ENCODE peak calls at places on chromosomes 12 and 14, in seven cellular contexts. P, Q, V, T, C, S and F are unnamed samples.

GRCh38 chr12:130715996-130716917 is at the start of gene RIMBP2:
- DNase-seq in P (no peak), Q (no peak), V (peak), T (no peak), C (no peak), S (no peak), F (peak)

GRCh38 chr12:97886548-97887176 is 424.1 kb downstream of the RMST start:
- DNase-seq in P (no peak), Q (no peak), V (no peak), T (no peak), C (no peak), S (no peak), F (no peak)

GRCh38 chr14:25620515-25620914 is 570.6 kb upstream of the STXBP6 start:
- DNase-seq in P (no peak), Q (no peak), V (no peak), T (no peak), C (no peak), S (no peak), F (no peak)

GRCh38 chr12:94566345-94566744 is 84.0 kb downstream of the TMCC3 start:
- DNase-seq in P (no peak), Q (no peak), V (no peak), T (no peak), C (no peak), S (no peak), F (no peak)

GRCh38 chr14:38210587-38211257 is 3.0 kb downstream of the SSTR1 start:
- DNase-seq in P (no peak), Q (peak), V (peak), T (no peak), C (no peak), S (no peak), F (no peak)

GRCh38 chr12:21296751-21297406 is 37.8 kb downstream of the SLCO1A2 start:
- DNase-seq in P (no peak), Q (peak), V (no peak), T (no peak), C (no peak), S (no peak), F (no peak)

GRCh38 chr14:65790185-65790815 is 377.8 kb downstream of the FUT8 start:
- DNase-seq in P (no peak), Q (no peak), V (no peak), T (no peak), C (no peak), S (no peak), F (no peak)

GRCh38 chr14:103329421-103330347 is 4.4 kb upstream of the EIF5 start:
- DNase-seq in P (peak), Q (no peak), V (peak), T (peak), C (no peak), S (peak), F (no peak)

GRCh38 chr12:98594050-98594853 is 766 bp downstream of the SLC25A3 start:
- DNase-seq in P (peak), Q (peak), V (peak), T (peak), C (no peak), S (no peak), F (peak)

GRCh38 chr12:132582058-132582420 is 28.3 kb downstream of the LRCOL1 start:
- DNase-seq in P (no peak), Q (no peak), V (no peak), T (no peak), C (no peak), S (no peak), F (no peak)

GRCh38 chr14:105484997-105485393 is 1.7 kb upstream of the CRIP1 start:
- DNase-seq in P (no peak), Q (no peak), V (no peak), T (no peak), C (no peak), S (no peak), F (no peak)

GRCh38 chr12:52029686-52030085 is 21.6 kb upstream of the NR4A1 start:
- DNase-seq in P (no peak), Q (no peak), V (peak), T (peak), C (no peak), S (no peak), F (no peak)

GRCh38 chr12:108967869-108968540 is 52.9 kb downstream of the SVOP start:
- DNase-seq in P (no peak), Q (no peak), V (no peak), T (no peak), C (no peak), S (peak), F (no peak)

GRCh38 chr12:124026755-124027745 is 54.0 kb downstream of the ZNF664 start:
- DNase-seq in P (no peak), Q (peak), V (no peak), T (no peak), C (no peak), S (no peak), F (no peak)

GRCh38 chr14:103904493-103905107 is 23.7 kb upstream of the TDRD9 start:
- DNase-seq in P (no peak), Q (no peak), V (no peak), T (no peak), C (no peak), S (no peak), F (no peak)

GRCh38 chr12:13193403-13194100 is 3.0 kb upstream of the EMP1 start:
- DNase-seq in P (no peak), Q (no peak), V (no peak), T (no peak), C (no peak), S (no peak), F (no peak)

GRCh38 chr12:95836630-95837239 is 22.0 kb upstream of the SNRPF start:
- DNase-seq in P (no peak), Q (peak), V (no peak), T (peak), C (no peak), S (no peak), F (no peak)

GRCh38 chr12:10021342-10021741 is 9.1 kb upstream of the CLEC9A start:
- DNase-seq in P (no peak), Q (no peak), V (no peak), T (no peak), C (no peak), S (no peak), F (no peak)

GRCh38 chr12:101051901-101052550 is 158.0 kb downstream of the SLC5A8 start:
- DNase-seq in P (peak), Q (peak), V (no peak), T (no peak), C (no peak), S (peak), F (no peak)

GRCh38 chr14:48747683-48748082 is 838.5 kb downstream of the RPS29 start:
- DNase-seq in P (no peak), Q (no peak), V (no peak), T (no peak), C (no peak), S (no peak), F (no peak)

GRCh38 chr12:56839489-56840442 is 76.6 kb downstream of the HSD17B6 start:
- DNase-seq in P (peak), Q (peak), V (peak), T (peak), C (no peak), S (peak), F (peak)

GRCh38 chr12:87270894-87271293 is 758.3 kb downstream of the C12orf50 start:
- DNase-seq in P (no peak), Q (no peak), V (no peak), T (no peak), C (no peak), S (no peak), F (no peak)

GRCh38 chr14:77014004-77014604 is 14.4 kb downstream of the IRF2BPL start:
- DNase-seq in P (no peak), Q (peak), V (peak), T (no peak), C (peak), S (peak), F (no peak)

GRCh38 chr12:111037047-111037446 is 116.7 kb upstream of the MYL2 start:
- DNase-seq in P (no peak), Q (no peak), V (no peak), T (no peak), C (no peak), S (no peak), F (peak)

GRCh38 chr12:50979369-50980052 is 27.2 kb downstream of the HIGD1C start:
- DNase-seq in P (no peak), Q (no peak), V (no peak), T (no peak), C (no peak), S (no peak), F (no peak)

GRCh38 chr14:100159107-100159864 is at the start of gene DEGS2:
- DNase-seq in P (peak), Q (no peak), V (peak), T (peak), C (no peak), S (no peak), F (peak)

GRCh38 chr14:67514650-67515385 is 18.3 kb upstream of the PLEKHH1 start:
- DNase-seq in P (peak), Q (peak), V (peak), T (peak), C (no peak), S (no peak), F (peak)

GRCh38 chr14:55104051-55104954 is 24.7 kb upstream of the LGALS3 start:
- DNase-seq in P (no peak), Q (no peak), V (no peak), T (peak), C (no peak), S (no peak), F (peak)

GRCh38 chr12:107400686-107401447 is 284.7 kb upstream of the PWP1 start:
- DNase-seq in P (no peak), Q (no peak), V (no peak), T (no peak), C (no peak), S (no peak), F (no peak)

GRCh38 chr12:46523446-46523845 is 150.9 kb upstream of the SLC38A2 start:
- DNase-seq in P (no peak), Q (no peak), V (no peak), T (no peak), C (no peak), S (peak), F (no peak)

GRCh38 chr12:109130755-109131521 is 14.6 kb downstream of the ACACB start:
- DNase-seq in P (peak), Q (no peak), V (peak), T (no peak), C (no peak), S (no peak), F (no peak)

GRCh38 chr12:80195143-80195726 is 95.9 kb downstream of the OTOGL start:
- DNase-seq in P (no peak), Q (peak), V (no peak), T (no peak), C (no peak), S (peak), F (no peak)

GRCh38 chr12:75750950-75751349 is 239.5 kb upstream of the KRR1 start:
- DNase-seq in P (no peak), Q (peak), V (no peak), T (no peak), C (no peak), S (peak), F (no peak)

GRCh38 chr12:67082221-67082620 is 186.9 kb upstream of the CAND1 start:
- DNase-seq in P (no peak), Q (no peak), V (no peak), T (no peak), C (no peak), S (no peak), F (no peak)

GRCh38 chr12:49189731-49190314 is 943 bp upstream of the TUBA1A start:
- DNase-seq in P (no peak), Q (peak), V (no peak), T (no peak), C (no peak), S (no peak), F (no peak)

GRCh38 chr12:29208935-29209701 is 60.0 kb downstream of the FAR2 start:
- DNase-seq in P (no peak), Q (no peak), V (no peak), T (no peak), C (no peak), S (no peak), F (no peak)

GRCh38 chr14:61894452-61895077 is 132.3 kb downstream of the SNAPC1 start:
- DNase-seq in P (peak), Q (peak), V (peak), T (peak), C (no peak), S (peak), F (peak)

GRCh38 chr14:95774265-95775160 is 60.6 kb upstream of the TCL1A start:
- DNase-seq in P (peak), Q (peak), V (peak), T (peak), C (peak), S (peak), F (no peak)

GRCh38 chr14:83867871-83868270 is 1662.1 kb upstream of the FLRT2 start:
- DNase-seq in P (no peak), Q (no peak), V (no peak), T (no peak), C (no peak), S (no peak), F (no peak)

DNA sequence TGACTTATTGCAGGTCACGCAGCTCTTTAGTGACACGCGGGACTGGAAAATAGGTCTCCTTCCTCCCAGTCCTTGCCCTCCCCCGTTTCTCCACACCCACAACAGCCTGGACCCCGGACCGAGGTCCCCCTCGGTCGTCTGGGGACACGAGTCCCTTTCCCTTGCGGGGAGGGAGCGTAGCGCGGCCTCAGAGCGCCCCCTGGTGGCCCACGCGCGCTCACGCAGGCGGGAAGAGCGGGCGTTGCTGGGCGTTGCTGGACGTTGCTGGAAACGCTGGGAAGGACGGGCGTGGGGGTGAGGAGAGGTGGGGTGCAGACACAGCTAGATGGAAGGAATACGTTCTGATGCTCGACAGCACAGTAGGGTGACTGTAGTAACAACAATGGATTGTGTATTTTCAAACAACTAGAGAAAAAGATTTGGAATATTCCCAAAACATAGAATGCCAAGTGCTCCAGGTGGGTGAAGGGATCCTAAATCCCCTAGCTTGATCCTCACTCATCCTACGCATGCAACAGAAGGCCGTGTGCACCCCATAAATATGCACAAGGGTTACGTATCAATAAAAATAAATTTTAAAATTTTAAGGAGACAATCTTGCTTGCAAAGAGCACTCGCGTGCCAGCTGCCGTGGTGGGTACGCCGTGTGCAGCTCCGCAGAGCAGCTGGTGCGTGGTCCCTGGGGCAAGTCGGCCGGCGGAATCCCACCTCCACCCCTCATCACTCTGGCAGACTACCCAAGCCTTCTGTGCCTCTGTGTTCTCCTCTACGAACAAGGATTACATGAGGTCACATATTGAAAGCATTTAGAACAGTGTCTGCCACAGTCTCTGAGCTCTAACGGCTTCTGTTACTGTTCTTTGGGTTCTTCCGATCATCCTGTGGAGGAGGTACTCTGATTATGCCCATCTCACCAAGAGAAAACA is 87.4 kb downstream of the B4GALNT3 start:
- DNase-seq in P (peak), Q (peak), V (peak), T (peak), C (no peak), S (peak), F (peak)
- TF ChIP-seq POLR2AphosphoS5 in P (no peak), Q (no peak), V (peak), T (no peak), C (no peak), S (no peak), F (peak)

GRCh38 chr12:11730299-11731041 is 81.0 kb downstream of the ETV6 start:
- DNase-seq in P (peak), Q (no peak), V (peak), T (peak), C (peak), S (no peak), F (no peak)
- TF ChIP-seq POLR2A in P (peak), Q (no peak), V (no peak), T (no peak), C (no peak), S (no peak), F (no peak)

GRCh38 chr12:55063291-55063690 is 43.5 kb downstream of the NEUROD4 start:
- DNase-seq in P (no peak), Q (no peak), V (no peak), T (no peak), C (no peak), S (no peak), F (no peak)

GRCh38 chr12:55060470-55060869 is 40.7 kb downstream of the NEUROD4 start:
- DNase-seq in P (no peak), Q (no peak), V (no peak), T (no peak), C (no peak), S (no peak), F (no peak)

GRCh38 chr12:55058082-55058481 is 38.3 kb downstream of the NEUROD4 start:
- DNase-seq in P (no peak), Q (no peak), V (no peak), T (no peak), C (no peak), S (no peak), F (no peak)

GRCh38 chr12:55058776-55059175 is 39.0 kb downstream of the NEUROD4 start:
- DNase-seq in P (no peak), Q (no peak), V (no peak), T (no peak), C (no peak), S (no peak), F (no peak)

GRCh38 chr12:55060970-55061543 is 41.3 kb downstream of the NEUROD4 start:
- DNase-seq in P (no peak), Q (no peak), V (no peak), T (no peak), C (no peak), S (no peak), F (no peak)
- TF ChIP-seq POLR2AphosphoS5 in P (no peak), Q (no peak), V (no peak), T (no peak), C (no peak), S (no peak), F (no peak)

GRCh38 chr14:75280448-75280830 is 1.8 kb downstream of the FOS start:
- DNase-seq in P (no peak), Q (no peak), V (no peak), T (no peak), C (peak), S (no peak), F (peak)

GRCh38 chr14:75282166-75282547 is 3.5 kb downstream of the FOS start:
- DNase-seq in P (peak), Q (no peak), V (no peak), T (no peak), C (no peak), S (no peak), F (no peak)

GRCh38 chr14:75281691-75282000 is 3.0 kb downstream of the FOS start:
- DNase-seq in P (no peak), Q (no peak), V (no peak), T (no peak), C (no peak), S (no peak), F (no peak)

GRCh38 chr14:75279739-75280447 is 1.3 kb downstream of the FOS start:
- DNase-seq in P (peak), Q (no peak), V (no peak), T (no peak), C (peak), S (no peak), F (peak)

DNA sequence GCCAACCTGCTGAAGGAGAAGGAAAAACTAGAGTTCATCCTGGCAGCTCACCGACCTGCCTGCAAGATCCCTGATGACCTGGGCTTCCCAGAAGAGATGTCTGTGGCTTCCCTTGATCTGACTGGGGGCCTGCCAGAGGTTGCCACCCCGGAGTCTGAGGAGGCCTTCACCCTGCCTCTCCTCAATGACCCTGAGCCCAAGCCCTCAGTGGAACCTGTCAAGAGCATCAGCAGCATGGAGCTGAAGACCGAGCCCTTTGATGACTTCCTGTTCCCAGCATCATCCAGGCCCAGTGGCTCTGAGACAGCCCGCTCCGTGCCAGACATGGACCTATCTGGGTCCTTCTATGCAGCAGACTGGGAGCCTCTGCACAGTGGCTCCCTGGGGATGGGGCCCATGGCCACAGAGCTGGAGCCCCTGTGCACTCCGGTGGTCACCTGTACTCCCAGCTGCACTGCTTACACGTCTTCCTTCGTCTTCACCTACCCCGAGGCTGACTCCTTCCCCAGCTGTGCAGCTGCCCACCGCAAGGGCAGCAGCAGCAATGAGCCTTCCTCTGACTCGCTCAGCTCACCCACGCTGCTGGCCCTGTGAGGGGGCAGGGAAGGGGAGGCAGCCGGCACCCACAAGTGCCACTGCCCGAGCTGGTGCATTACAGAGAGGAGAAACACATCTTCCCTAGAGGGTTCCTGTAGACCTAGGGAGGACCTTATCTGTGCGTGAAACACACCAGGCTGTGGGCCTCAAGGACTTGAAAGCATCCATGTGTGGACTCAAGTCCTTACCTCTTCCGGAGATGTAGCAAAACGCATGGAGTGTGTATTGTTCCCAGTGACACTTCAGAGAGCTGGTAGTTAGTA is 2.4 kb downstream of the FOS start:
- DNase-seq in P (peak), Q (no peak), V (no peak), T (no peak), C (peak), S (no peak), F (peak)
- TF ChIP-seq POLR2A in P (peak), Q (no peak), V (peak), T (peak), C (no peak), S (peak), F (peak)

GRCh38 chr12:6888360-6888759 is 15.3 kb upstream of the SPSB2 start:
- DNase-seq in P (no peak), Q (no peak), V (no peak), T (no peak), C (no peak), S (no peak), F (no peak)

GRCh38 chr12:6891637-6892036 is 13.0 kb upstream of the LRRC23 start:
- DNase-seq in P (no peak), Q (no peak), V (no peak), T (no peak), C (no peak), S (no peak), F (no peak)

GRCh38 chr12:6896846-6897435 is 7.7 kb upstream of the LRRC23 start:
- DNase-seq in P (no peak), Q (no peak), V (no peak), T (no peak), C (no peak), S (no peak), F (no peak)

GRCh38 chr12:6887460-6887859 is 14.4 kb upstream of the SPSB2 start:
- DNase-seq in P (no peak), Q (no peak), V (peak), T (peak), C (no peak), S (no peak), F (no peak)

GRCh38 chr12:6890789-6891624 is 13.6 kb upstream of the LRRC23 start:
- DNase-seq in P (peak), Q (peak), V (peak), T (peak), C (peak), S (peak), F (peak)
- TF ChIP-seq POLR2AphosphoS5 in P (peak), Q (peak), V (peak), T (peak), C (peak), S (peak), F (peak)